ENCODE peak calls at places on chromosomes 13 and 19, in six cellular contexts. One of them, this sample, is unnamed.

GRCh38 chr19:55641376-55642152 is 762 bp downstream of the ZNF580 start:
- DNase-seq in NCI-H146: peak; percentile 76
- DNase-seq in activated CD8-positive, alpha-beta memory T cell treated with anti-CD3 and anti-CD28 coated beads for 1 hour: no peak
- DNase-seq in effector CD4-positive, alpha-beta T cell: no peak
- DNase-seq in ELR: peak; percentile 53
- DNase-seq in HT1080: no peak
- DNase-seq in this sample: no peak

GRCh38 chr19:52646571-52647222 is 8.5 kb upstream of the ZNF83 start:
- DNase-seq in NCI-H146: no peak
- DNase-seq in activated CD8-positive, alpha-beta memory T cell treated with anti-CD3 and anti-CD28 coated beads for 1 hour: no peak
- DNase-seq in effector CD4-positive, alpha-beta T cell: no peak
- DNase-seq in ELR: no peak
- DNase-seq in HT1080: no peak
- DNase-seq in this sample: no peak

GRCh38 chr13:85982102-85982501 is 182.9 kb upstream of the SLITRK6 start:
- DNase-seq in NCI-H146: no peak
- DNase-seq in activated CD8-positive, alpha-beta memory T cell treated with anti-CD3 and anti-CD28 coated beads for 1 hour: no peak
- DNase-seq in effector CD4-positive, alpha-beta T cell: no peak
- DNase-seq in ELR: no peak
- DNase-seq in HT1080: no peak
- DNase-seq in this sample: no peak

GRCh38 chr19:54179262-54179587 is 6.3 kb upstream of the TMC4 start:
- DNase-seq in NCI-H146: no peak
- DNase-seq in activated CD8-positive, alpha-beta memory T cell treated with anti-CD3 and anti-CD28 coated beads for 1 hour: no peak
- DNase-seq in effector CD4-positive, alpha-beta T cell: no peak
- DNase-seq in ELR: no peak
- DNase-seq in HT1080: no peak
- DNase-seq in this sample: no peak

GRCh38 chr13:109785141-109785891 is 1.1 kb downstream of the IRS2 start:
- DNase-seq in NCI-H146: peak; percentile 78
- DNase-seq in activated CD8-positive, alpha-beta memory T cell treated with anti-CD3 and anti-CD28 coated beads for 1 hour: no peak
- DNase-seq in effector CD4-positive, alpha-beta T cell: peak; percentile 26
- DNase-seq in ELR: peak; percentile 67
- DNase-seq in HT1080: peak; percentile 32
- DNase-seq in this sample: no peak

GRCh38 chr13:113915012-113915763 is 51.3 kb upstream of the GAS6 start:
- DNase-seq in NCI-H146: no peak
- DNase-seq in activated CD8-positive, alpha-beta memory T cell treated with anti-CD3 and anti-CD28 coated beads for 1 hour: no peak
- DNase-seq in effector CD4-positive, alpha-beta T cell: no peak
- DNase-seq in ELR: no peak
- DNase-seq in HT1080: no peak
- DNase-seq in this sample: no peak

GRCh38 chr19:21328402-21328801 is 808 bp downstream of the ZNF708 start:
- DNase-seq in NCI-H146: peak; percentile 72
- DNase-seq in activated CD8-positive, alpha-beta memory T cell treated with anti-CD3 and anti-CD28 coated beads for 1 hour: no peak
- DNase-seq in effector CD4-positive, alpha-beta T cell: no peak
- DNase-seq in ELR: peak; percentile 2
- DNase-seq in HT1080: peak; percentile 1
- DNase-seq in this sample: no peak

GRCh38 chr19:29858621-29859020 is 46.8 kb downstream of the CCNE1 start:
- DNase-seq in NCI-H146: no peak
- DNase-seq in activated CD8-positive, alpha-beta memory T cell treated with anti-CD3 and anti-CD28 coated beads for 1 hour: no peak
- DNase-seq in effector CD4-positive, alpha-beta T cell: no peak
- DNase-seq in ELR: no peak
- DNase-seq in HT1080: no peak
- DNase-seq in this sample: no peak

GRCh38 chr19:13022111-13022858 is 27.0 kb downstream of the NFIX start:
- DNase-seq in NCI-H146: no peak
- DNase-seq in activated CD8-positive, alpha-beta memory T cell treated with anti-CD3 and anti-CD28 coated beads for 1 hour: no peak
- DNase-seq in effector CD4-positive, alpha-beta T cell: no peak
- DNase-seq in ELR: peak; percentile 28
- DNase-seq in HT1080: peak; percentile 30
- DNase-seq in this sample: peak; percentile 47

GRCh38 chr13:70203661-70204229 is 95.5 kb upstream of the KLHL1 start:
- DNase-seq in NCI-H146: peak; percentile 2
- DNase-seq in activated CD8-positive, alpha-beta memory T cell treated with anti-CD3 and anti-CD28 coated beads for 1 hour: no peak
- DNase-seq in effector CD4-positive, alpha-beta T cell: no peak
- DNase-seq in ELR: peak; percentile 35
- DNase-seq in HT1080: peak; percentile 80
- DNase-seq in this sample: peak; percentile 88

GRCh38 chr19:41998246-41999020 is 4.4 kb upstream of the ATP1A3 start:
- DNase-seq in NCI-H146: peak; percentile 75
- DNase-seq in activated CD8-positive, alpha-beta memory T cell treated with anti-CD3 and anti-CD28 coated beads for 1 hour: peak; percentile 20
- DNase-seq in effector CD4-positive, alpha-beta T cell: no peak
- DNase-seq in ELR: peak; percentile 55
- DNase-seq in HT1080: no peak
- DNase-seq in this sample: no peak

GRCh38 chr19:52248256-52248655 is 21.1 kb upstream of the ZNF766 start:
- DNase-seq in NCI-H146: peak; percentile 68
- DNase-seq in activated CD8-positive, alpha-beta memory T cell treated with anti-CD3 and anti-CD28 coated beads for 1 hour: peak; percentile 42
- DNase-seq in effector CD4-positive, alpha-beta T cell: peak; percentile 55
- DNase-seq in ELR: peak; percentile 62
- DNase-seq in HT1080: no peak
- DNase-seq in this sample: no peak

GRCh38 chr13:90272356-90272755 is 1075.1 kb upstream of the MIR17HG start:
- DNase-seq in NCI-H146: no peak
- DNase-seq in activated CD8-positive, alpha-beta memory T cell treated with anti-CD3 and anti-CD28 coated beads for 1 hour: no peak
- DNase-seq in effector CD4-positive, alpha-beta T cell: no peak
- DNase-seq in ELR: peak; percentile 43
- DNase-seq in HT1080: peak; percentile 86
- DNase-seq in this sample: peak; percentile 60

GRCh38 chr13:20721454-20722357 is 18.2 kb downstream of the IL17D start:
- DNase-seq in NCI-H146: peak; percentile 62
- DNase-seq in activated CD8-positive, alpha-beta memory T cell treated with anti-CD3 and anti-CD28 coated beads for 1 hour: no peak
- DNase-seq in effector CD4-positive, alpha-beta T cell: no peak
- DNase-seq in ELR: peak; percentile 79
- DNase-seq in HT1080: no peak
- DNase-seq in this sample: peak; percentile 51

GRCh38 chr19:3270908-3271307 is 46.4 kb downstream of the CELF5 start:
- DNase-seq in NCI-H146: peak; percentile 91
- DNase-seq in activated CD8-positive, alpha-beta memory T cell treated with anti-CD3 and anti-CD28 coated beads for 1 hour: peak; percentile 18
- DNase-seq in effector CD4-positive, alpha-beta T cell: peak; percentile 30
- DNase-seq in ELR: peak; percentile 81
- DNase-seq in HT1080: peak; percentile 37
- DNase-seq in this sample: peak; percentile 69

GRCh38 chr19:13633109-13633508 is 126.8 kb upstream of the CACNA1A start:
- DNase-seq in NCI-H146: peak; percentile 100
- DNase-seq in activated CD8-positive, alpha-beta memory T cell treated with anti-CD3 and anti-CD28 coated beads for 1 hour: no peak
- DNase-seq in effector CD4-positive, alpha-beta T cell: no peak
- DNase-seq in ELR: no peak
- DNase-seq in HT1080: no peak
- DNase-seq in this sample: no peak